ENCODE peak calls at places on chromosomes 4 and X, in six cellular contexts. G is body of pancreas, Y is transverse colon, Z is suprapubic skin, N is endothelial cell of umbilical vein, X is ovary. J is an unnamed sample.

GRCh38 chrX:133254666-133255065 is 36.5 kb upstream of the TFDP3 start:
- DNase-seq in Z (no peak), X (no peak), Y (no peak), G (no peak), N (no peak), J (peak)

GRCh38 chrX:121958886-121959285 is 911.5 kb downstream of the GLUD2 start:
- DNase-seq in G (no peak), N (no peak), X (no peak), Z (no peak), Y (no peak), J (no peak)

GRCh38 chr4:12884846-12885796 is 599.0 kb downstream of the RAB28 start:
- DNase-seq in Y (no peak), Z (no peak), N (no peak), G (no peak), X (no peak), J (no peak)

GRCh38 chr4:59409647-59410046 is 1790.5 kb upstream of the ADGRL3 start:
- DNase-seq in Z (no peak), X (no peak), G (no peak), N (no peak), Y (no peak), J (no peak)

GRCh38 chr4:20544645-20545044 is 155.6 kb upstream of the PACRGL start:
- DNase-seq in Y (no peak), Z (no peak), G (no peak), X (no peak), N (peak), J (no peak)

GRCh38 chr4:27000820-27001219 is 140.2 kb downstream of the STIM2 start:
- DNase-seq in N (no peak), Y (no peak), X (no peak), Z (no peak), G (no peak), J (no peak)

GRCh38 chr4:106565727-106566126 is 197.1 kb upstream of the GIMD1 start:
- DNase-seq in G (no peak), N (peak), Z (no peak), X (no peak), Y (no peak), J (no peak)

GRCh38 chrX:38817004-38817703 is 15.9 kb downstream of the MID1IP1 start:
- DNase-seq in Z (no peak), Y (peak), G (peak), N (peak), X (peak), J (no peak)

GRCh38 chrX:2788980-2789379 is 37.1 kb downstream of the XG start:
- DNase-seq in N (no peak), Z (no peak), X (no peak), Y (no peak), G (no peak), J (no peak)

GRCh38 chrX:69088171-69088938 is 76.9 kb downstream of the PJA1 start:
- DNase-seq in X (no peak), N (no peak), Z (no peak), G (no peak), Y (no peak), J (no peak)

GRCh38 chrX:14616876-14617275 is 87.5 kb downstream of the GLRA2 start:
- DNase-seq in Y (no peak), X (no peak), N (no peak), Z (no peak), G (no peak), J (no peak)

GRCh38 chrX:136856527-136856926 is 24.0 kb downstream of the RBMX start:
- DNase-seq in X (no peak), Y (no peak), G (peak), N (no peak), Z (no peak), J (no peak)

GRCh38 chr4:150771374-150771773 is 189.4 kb downstream of the MAB21L2 start:
- DNase-seq in N (no peak), Y (no peak), G (no peak), X (no peak), Z (no peak), J (no peak)

GRCh38 chrX:133921764-133922389 is 63.5 kb downstream of the GPC3 start:
- DNase-seq in X (no peak), Y (peak), N (peak), Z (no peak), G (peak), J (peak)

GRCh38 chrX:45196701-45197100 is 4.0 kb downstream of the DIPK2B start:
- DNase-seq in X (no peak), Z (no peak), N (peak), G (no peak), Y (no peak), J (no peak)

GRCh38 chr4:76947369-76947768 is 2.2 kb upstream of the SEPTIN11 start:
- DNase-seq in Z (no peak), Y (no peak), G (peak), N (no peak), X (no peak), J (no peak)

GRCh38 chr4:163776961-163777360 is 282.5 kb downstream of the TMA16 start:
- DNase-seq in N (no peak), X (no peak), Y (no peak), G (no peak), Z (no peak), J (no peak)

GRCh38 chr4:133513891-133514290 is 364.8 kb downstream of the PCDH10 start:
- DNase-seq in Y (no peak), Z (no peak), G (no peak), X (no peak), N (no peak), J (no peak)

DNA sequence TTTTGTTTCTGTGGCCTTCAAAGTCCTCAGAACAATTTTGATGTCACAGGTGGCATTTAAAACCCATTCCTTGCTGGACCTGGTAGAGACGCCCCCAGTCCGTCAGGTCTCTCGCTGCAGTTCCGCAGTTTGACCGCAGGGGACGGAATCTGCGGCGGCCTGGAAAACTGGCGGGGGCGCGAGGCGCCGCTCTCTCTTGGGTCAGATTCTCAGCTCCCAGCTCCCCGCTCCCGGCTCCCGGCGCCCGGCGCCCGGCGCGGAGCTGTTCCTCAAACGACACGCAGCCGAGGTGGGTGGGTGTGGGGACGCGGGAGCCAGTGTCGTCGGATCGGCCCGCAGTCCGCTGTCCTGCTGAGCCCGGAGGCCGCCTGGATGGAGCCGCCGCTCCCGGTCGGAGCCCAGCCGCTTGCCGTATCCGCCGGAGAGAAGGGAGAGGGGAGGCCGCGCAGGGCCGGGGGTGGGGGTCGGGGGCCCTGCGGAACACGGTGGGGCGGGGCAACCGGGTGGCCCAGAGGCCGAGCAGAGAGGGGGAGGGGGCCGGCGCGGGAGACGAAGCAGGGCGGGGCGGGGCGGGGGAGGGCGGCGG is at the start of gene OCRL:
- DNase-seq in Z (peak), G (peak), Y (peak), N (peak), X (peak), J (peak)
- TF ChIP-seq POLR2A in Z (no peak), G (no peak), Y (peak), N (no peak), X (no peak), J (peak)

DNA sequence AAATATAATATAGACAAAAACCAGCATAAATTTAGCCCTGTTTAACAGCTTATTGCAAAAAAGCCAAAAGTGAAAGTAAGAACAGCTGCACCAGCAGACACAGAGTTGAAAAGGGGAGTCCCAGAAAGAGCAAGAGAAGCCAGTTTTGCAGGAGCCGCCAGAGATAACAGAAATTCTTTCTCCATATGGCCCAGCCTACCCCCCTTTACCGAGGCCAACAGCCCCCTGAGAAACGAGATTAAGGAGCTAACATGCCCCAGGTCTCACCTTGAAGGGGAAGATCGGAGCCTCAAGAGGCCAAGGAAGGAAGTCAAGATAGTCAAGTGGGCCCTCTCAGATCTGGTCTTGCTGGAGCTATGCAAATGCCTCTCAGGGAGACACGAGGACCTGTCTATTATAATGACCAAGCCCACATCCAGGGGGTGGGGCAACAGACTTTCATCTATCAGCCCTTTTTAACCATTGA is 4.8 kb downstream of the ACOX3 start:
- DNase-seq in X (no peak), G (peak), Y (peak), N (peak), Z (no peak), J (no peak)
- TF ChIP-seq POLR2A in X (no peak), G (no peak), Y (no peak), N (no peak), Z (no peak), J (no peak)

GRCh38 chrX:53606456-53606855 is 80.1 kb downstream of the HUWE1 start:
- DNase-seq in X (no peak), Y (no peak), Z (no peak), G (no peak), N (peak), J (no peak)
- TF ChIP-seq POLR2A in X (no peak), Y (no peak), Z (no peak), G (no peak), N (no peak), J (no peak)

GRCh38 chrX:119468186-119468929 is at the start of gene SLC25A5:
- DNase-seq in Y (peak), Z (peak), G (peak), N (peak), X (peak), J (peak)
- TF ChIP-seq POLR2A in Y (peak), Z (peak), G (peak), N (peak), X (peak), J (peak)

GRCh38 chr4:7976634-7977033 is 37.0 kb upstream of the AFAP1 start:
- DNase-seq in Y (no peak), Z (no peak), G (no peak), X (no peak), N (no peak), J (no peak)

GRCh38 chr4:7980036-7980435 is 40.4 kb upstream of the AFAP1 start:
- DNase-seq in X (no peak), Z (no peak), G (no peak), Y (no peak), N (no peak), J (no peak)

GRCh38 chr4:7979652-7979968 is 39.9 kb upstream of the AFAP1 start:
- DNase-seq in Z (no peak), G (no peak), N (no peak), Y (no peak), X (no peak), J (no peak)

GRCh38 chr4:7978907-7979651 is 39.4 kb upstream of the AFAP1 start:
- DNase-seq in Y (no peak), G (no peak), X (no peak), N (no peak), Z (no peak), J (no peak)

DNA sequence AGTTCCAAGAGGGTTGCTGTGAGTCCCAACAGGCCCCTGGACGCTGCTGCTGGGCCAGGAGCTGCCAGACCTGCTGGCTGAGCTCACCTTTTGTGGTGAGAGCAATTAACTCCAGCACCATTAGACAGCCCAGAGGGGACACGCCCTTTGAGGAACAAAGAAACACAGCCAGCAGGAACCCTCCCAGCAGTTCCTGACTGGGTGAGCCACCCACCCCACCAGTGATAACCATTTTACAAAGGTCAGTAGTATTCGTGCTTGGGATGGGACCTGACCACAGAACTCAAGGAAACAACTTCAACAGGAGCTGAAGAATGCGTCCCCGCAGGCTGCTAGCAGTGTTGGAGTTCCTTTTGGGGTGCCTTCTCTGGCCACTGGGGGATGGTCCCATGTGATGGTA is 38.8 kb upstream of the AFAP1 start:
- DNase-seq in Y (peak), N (no peak), X (no peak), G (no peak), Z (no peak), J (no peak)
- TF ChIP-seq POLR2A in Y (peak), N (no peak), X (no peak), G (no peak), Z (no peak), J (no peak)

DNA sequence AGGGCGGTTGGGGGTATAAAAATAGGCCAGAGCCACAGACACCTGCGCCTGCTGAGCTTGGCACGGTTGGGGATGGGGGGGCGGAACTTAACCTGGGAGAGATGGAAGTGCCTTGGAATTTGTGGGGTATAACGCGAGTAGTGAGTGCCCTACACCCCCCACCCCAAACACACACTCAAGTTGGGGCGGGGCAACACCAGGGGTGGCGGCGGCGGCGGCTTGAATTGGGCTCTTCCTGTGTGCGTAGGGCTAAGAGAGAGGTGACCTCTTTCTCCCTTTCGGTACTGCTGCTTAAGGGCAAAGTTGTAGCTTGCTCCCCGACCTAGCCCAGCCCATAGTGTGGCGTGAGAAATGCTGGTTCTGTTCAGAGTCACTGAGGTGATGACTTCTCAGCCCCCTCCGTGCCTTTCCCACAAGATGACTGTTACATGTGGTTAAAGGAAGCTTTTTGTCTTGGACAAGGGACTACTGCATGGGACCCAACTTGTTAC is 839 bp downstream of the STK26 start:
- DNase-seq in G (no peak), X (peak), Z (peak), N (peak), Y (no peak), J (peak)
- TF ChIP-seq POLR2A in G (no peak), X (no peak), Z (no peak), N (no peak), Y (no peak), J (no peak)

GRCh38 chr4:103074598-103075434 is 1.7 kb downstream of the SLC9B2 start:
- DNase-seq in N (peak), X (no peak), Y (no peak), G (no peak), Z (no peak), J (no peak)

GRCh38 chr4:103079621-103080020 is 3.1 kb upstream of the SLC9B2 start:
- DNase-seq in Y (no peak), Z (no peak), N (no peak), G (no peak), X (no peak), J (no peak)

GRCh38 chr4:103075894-103076776 is at the start of gene SLC9B2:
- DNase-seq in Y (peak), N (peak), G (peak), Z (peak), X (peak), J (peak)

GRCh38 chr4:103075435-103075893 is 1.1 kb downstream of the SLC9B2 start:
- DNase-seq in X (no peak), Y (no peak), N (peak), Z (no peak), G (no peak), J (no peak)

GRCh38 chr4:103076777-103077347 is 301 bp upstream of the SLC9B2 start:
- DNase-seq in X (no peak), Y (no peak), N (no peak), Z (no peak), G (no peak), J (no peak)
- TF ChIP-seq POLR2A in X (no peak), Y (no peak), N (peak), Z (no peak), G (no peak), J (no peak)

DNA sequence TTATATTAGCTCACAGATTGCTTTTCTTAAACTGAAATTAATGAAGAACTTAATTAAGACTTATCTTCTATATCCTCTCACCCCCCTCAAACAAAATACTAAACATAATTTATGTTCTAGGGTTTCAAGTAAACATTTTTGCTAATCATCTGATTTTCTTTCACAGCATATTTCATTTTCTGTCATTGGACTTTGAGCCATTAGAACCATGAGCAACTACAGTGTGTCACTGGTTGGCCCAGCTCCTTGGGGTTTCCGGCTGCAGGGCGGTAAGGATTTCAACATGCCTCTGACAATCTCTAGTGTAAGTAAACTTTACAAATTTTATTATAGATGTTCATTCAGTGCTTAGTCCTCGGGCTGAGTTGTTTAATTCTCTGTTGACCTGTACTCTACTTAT is 3.3 kb downstream of the PDLIM5 start:
- DNase-seq in Y (peak), X (peak), Z (peak), G (peak), N (peak), J (no peak)
- TF ChIP-seq POLR2A in Y (no peak), X (no peak), Z (no peak), G (no peak), N (no peak), J (no peak)

DNA sequence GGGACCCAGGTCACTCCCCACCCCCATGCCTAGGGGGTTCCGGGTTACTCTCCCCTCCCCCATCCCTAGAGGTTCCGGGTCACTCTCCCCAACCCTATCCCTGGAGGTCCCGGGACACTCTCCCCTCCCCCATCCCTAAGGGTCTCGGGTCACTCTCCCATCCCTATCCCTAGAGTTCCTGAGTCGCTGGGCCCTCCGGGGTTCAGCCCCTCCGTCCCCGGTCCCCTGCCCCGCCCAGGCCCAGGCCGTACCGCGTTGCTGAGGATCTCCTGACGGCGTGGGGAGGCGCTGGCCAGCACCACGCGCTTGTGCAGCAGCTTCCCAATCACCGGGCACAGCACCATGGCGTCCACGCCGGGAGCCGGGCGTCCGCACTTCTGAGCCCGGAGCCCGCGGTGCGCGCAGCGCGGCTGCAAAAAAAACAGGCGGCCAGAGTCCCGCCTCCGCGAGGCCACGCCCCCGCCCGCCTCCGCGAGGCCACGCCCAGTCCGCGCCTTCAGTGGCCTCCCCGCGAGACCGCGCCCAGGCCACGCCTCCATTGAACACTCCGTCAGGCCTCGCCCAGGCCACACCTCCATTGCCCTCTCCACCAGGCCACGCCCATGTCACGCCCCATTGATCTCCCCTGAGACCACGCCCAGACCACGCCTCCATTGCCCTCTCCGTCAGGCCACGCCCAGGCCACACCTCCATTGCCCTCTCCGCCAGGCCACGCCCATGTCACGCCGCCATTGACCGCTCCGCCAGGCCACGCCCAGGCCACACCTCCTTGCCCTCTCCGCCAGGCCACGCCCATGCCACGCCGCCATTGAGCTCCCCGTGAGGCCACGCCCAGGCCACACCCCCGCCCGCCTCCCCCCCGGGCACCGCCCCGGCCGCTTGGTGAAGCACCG is at the start of gene ASMTL:
- DNase-seq in N (peak), Z (peak), G (peak), Y (peak), X (peak), J (peak)
- TF ChIP-seq POLR2A in N (peak), Z (no peak), G (peak), Y (peak), X (peak), J (peak)